ENCODE peak calls at places on chromosomes 7 and 10, in ten cellular contexts. P is breast epithelium, O is upper lobe of left lung, B is K562, R is transverse colon, S is spleen, N is SK-N-SH, L is H1, X is prostate gland, W is HCT116. U is an unnamed sample.
A peak's percentile ranks its signal among the peaks of the same experiment; 100 is the strongest.

GRCh38 chr7:38872202-38872601 is 36.8 kb downstream of the VPS41 start:
- DNase-seq in O (no peak), B (no peak), W (no peak), L (no peak), S (no peak), R (no peak), P (no peak), N (no peak), X (no peak), U (no peak)

GRCh38 chr10:98394855-98395440 is 20.0 kb downstream of the PYROXD2 start:
- DNase-seq in N (no peak), S (no peak), R (no peak), O (no peak), P (no peak), W (no peak), B (no peak), X (no peak), L (no peak), U (no peak)

GRCh38 chr7:78149787-78150186 is 351.2 kb downstream of the PHTF2 start:
- DNase-seq in O (no peak), B (no peak), N (no peak), W (no peak), R (no peak), S (no peak), X (no peak), P (no peak), L (no peak), U (no peak)

GRCh38 chr10:1184541-1185415 is 128.6 kb downstream of the WDR37 start:
- DNase-seq in O (no peak), R (no peak), W (no peak), L (no peak), B (no peak), N (no peak), S (peak; percentile 69), P (no peak), X (no peak), U (peak; percentile 40)

GRCh38 chr10:24701447-24701846 is 22.2 kb downstream of the ARHGAP21 start:
- DNase-seq in R (no peak), W (no peak), S (no peak), B (peak; percentile 27), X (no peak), O (no peak), L (no peak), N (no peak), P (no peak), U (no peak)

GRCh38 chr10:10796061-10796773 is 221.5 kb upstream of the CELF2 start:
- DNase-seq in L (no peak), P (no peak), W (no peak), B (no peak), N (no peak), S (no peak), R (no peak), O (no peak), X (no peak), U (no peak)

GRCh38 chr7:158004123-158004490 is 583.5 kb downstream of the PTPRN2 start:
- DNase-seq in W (no peak), S (peak; percentile 18), N (no peak), L (no peak), R (no peak), B (no peak), O (no peak), P (no peak), X (no peak), U (no peak)

GRCh38 chr7:124662372-124662771 is 103.2 kb downstream of the GPR37 start:
- DNase-seq in R (no peak), O (no peak), L (no peak), B (no peak), W (no peak), X (no peak), P (no peak), N (no peak), S (no peak), U (no peak)

GRCh38 chr7:30022991-30023390 is 3.5 kb downstream of the FKBP14 start:
- DNase-seq in W (no peak), R (no peak), X (no peak), L (no peak), S (no peak), B (no peak), O (no peak), N (no peak), P (no peak), U (no peak)

GRCh38 chr10:62341419-62341818 is 32.8 kb upstream of the ZNF365 start:
- DNase-seq in W (no peak), X (no peak), L (no peak), B (no peak), R (no peak), S (no peak), P (no peak), N (no peak), O (no peak), U (no peak)
- H3K9me3 ChIP-seq in W (peaks cover 11% of the 10 kb centered on the region), X (no peaks in the 10 kb centered on the region), L (peaks cover 29% of the 10 kb centered on the region), B (no peaks in the 10 kb centered on the region), R (peaks cover 10% of the 10 kb centered on the region), S (peaks cover 67% of the 10 kb centered on the region), P (peaks cover 6% of the 10 kb centered on the region), N (peaks cover 15% of the 10 kb centered on the region), O (peaks cover 9% of the 10 kb centered on the region), U (no peaks in the 10 kb centered on the region)

DNA sequence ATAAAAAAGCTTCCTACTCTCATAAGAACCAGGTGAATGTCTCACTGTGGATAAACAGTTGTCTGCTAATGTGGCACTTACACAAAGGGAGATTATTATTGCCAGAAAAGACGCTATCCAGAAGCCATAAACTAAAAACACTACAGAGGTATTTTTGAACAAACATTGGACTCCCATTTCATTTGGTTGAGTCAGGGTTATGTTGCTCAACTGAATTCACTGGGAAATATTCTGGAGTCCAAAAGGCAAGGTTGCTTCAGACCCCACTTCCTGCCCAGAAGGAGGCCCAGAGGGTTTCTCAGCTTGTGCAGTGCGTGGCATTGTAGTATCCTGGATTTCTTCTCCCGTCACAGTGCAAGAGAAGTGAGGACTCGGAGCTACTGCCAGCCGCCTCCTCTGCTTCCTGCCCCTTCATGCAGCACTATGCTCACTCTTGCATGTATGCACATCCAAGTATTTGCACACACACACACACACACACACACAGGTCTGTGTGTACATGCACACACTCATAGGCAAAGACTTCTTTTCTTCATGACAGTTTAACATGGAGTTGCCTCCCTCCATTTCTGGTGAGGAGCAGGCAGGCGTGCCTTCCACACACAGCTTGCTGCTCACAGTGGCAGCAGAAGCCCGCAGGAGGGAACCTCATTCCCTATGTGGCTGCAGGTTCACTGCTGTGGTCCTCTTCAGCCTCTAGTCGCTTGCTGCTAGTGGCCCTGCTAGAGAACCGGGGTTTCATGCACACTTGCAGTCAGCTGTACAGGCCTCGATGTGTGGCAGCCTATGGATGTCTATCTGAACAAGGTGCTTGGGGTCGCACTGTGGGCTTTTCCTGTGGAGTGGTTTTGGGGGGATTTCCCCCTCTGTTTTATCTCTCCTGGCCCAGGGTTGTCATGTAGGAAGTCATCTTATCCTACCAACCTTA is 10.2 kb downstream of the DENND10 start:
- DNase-seq in S (no peak), R (no peak), X (no peak), O (peak; percentile 39), L (no peak), N (no peak), P (no peak), B (no peak), W (no peak), U (peak; percentile 81)
- H3K27ac ChIP-seq in S (no peak overlapping the region), R (peak overlapping the region; percentile 67), X (no peak overlapping the region), O (no peak overlapping the region), L (no peak overlapping the region), N (no peak overlapping the region), P (no peak overlapping the region), B (no peak overlapping the region), W (no peak overlapping the region), U (peak overlapping the region; percentile 88)

GRCh38 chr7:25856056-25856780 is 295.8 kb upstream of the NFE2L3 start:
- DNase-seq in S (no peak), P (no peak), W (no peak), R (peak; percentile 35), L (no peak), N (no peak), O (no peak), B (no peak), X (no peak), U (no peak)
- TF ChIP-seq POLR2AphosphoS5 in S (no peak), P (no peak), W (no peak), R (no peak), L (no peak), N (no peak), O (no peak), B (no peak), X (no peak), U (no peak)

DNA sequence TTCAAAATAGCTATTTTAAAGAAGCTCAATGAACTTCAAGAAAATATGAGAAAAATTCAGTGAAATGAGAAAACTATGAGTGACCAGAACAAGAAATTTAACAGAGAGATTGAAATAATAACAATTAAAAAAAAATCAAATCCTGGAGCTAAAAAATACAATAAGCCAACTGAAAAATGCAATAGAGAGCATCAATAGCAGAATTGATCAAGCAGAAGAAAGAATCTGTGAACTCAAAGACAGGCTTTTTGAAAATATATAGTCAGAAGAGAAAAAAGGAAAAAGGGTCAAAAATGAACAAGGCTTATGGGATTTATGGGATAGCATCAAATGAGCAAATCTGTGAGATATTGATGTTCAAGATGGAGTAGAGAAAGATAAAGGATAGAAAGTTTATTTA is 133.0 kb downstream of the OTUD1 start:
- DNase-seq in R (no peak), S (no peak), X (no peak), N (no peak), W (no peak), O (no peak), P (no peak), L (no peak), B (no peak), U (no peak)
- H3K9me3 ChIP-seq in R (peaks cover 5% of the 10 kb centered on the region), S (peaks cover 39% of the 10 kb centered on the region), X (no peaks in the 10 kb centered on the region), N (peaks cover 15% of the 10 kb centered on the region), W (no peaks in the 10 kb centered on the region), O (no peaks in the 10 kb centered on the region), P (peaks cover 12% of the 10 kb centered on the region), L (no peaks in the 10 kb centered on the region), B (no peaks in the 10 kb centered on the region), U (peaks cover 13% of the 10 kb centered on the region)

DNA sequence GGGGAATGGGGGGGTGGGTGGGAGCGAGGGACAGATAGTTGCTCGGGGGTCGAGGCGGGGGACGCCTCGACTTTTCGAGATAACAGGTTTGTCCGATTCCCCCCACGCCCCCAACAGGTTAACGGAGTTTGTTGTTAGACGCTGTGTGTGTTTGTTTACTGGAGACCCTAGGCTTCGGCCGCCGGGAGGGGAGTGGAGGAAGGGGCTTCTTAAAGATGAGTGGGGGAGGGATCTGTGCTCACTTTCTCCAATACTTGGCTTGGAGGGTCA is 846 bp downstream of the SORCS3 start:
- DNase-seq in W (no peak), X (no peak), B (no peak), N (peak; percentile 22), S (no peak), R (no peak), P (no peak), O (no peak), L (no peak), U (no peak)
- H3K27ac ChIP-seq in W (no peak overlapping the region), X (no peak overlapping the region), B (no peak overlapping the region), N (no peak overlapping the region), S (no peak overlapping the region), R (no peak overlapping the region), P (no peak overlapping the region), O (no peak overlapping the region), L (no peak overlapping the region), U (no peak overlapping the region)

GRCh38 chr10:129141492-129141891 is 325.5 kb upstream of the MGMT start:
- DNase-seq in W (no peak), N (peak; percentile 66), P (no peak), L (no peak), O (no peak), B (no peak), S (no peak), R (no peak), X (no peak), U (no peak)
- TF ChIP-seq POLR2AphosphoS5 in W (no peak), N (no peak), P (no peak), L (no peak), O (no peak), B (no peak), S (no peak), R (no peak), X (no peak), U (no peak)